ENCODE peak calls at places on chromosomes 5 and 9, in seven cellular contexts. Q is stimulated activated CD4-positive, alpha-beta T cell treated with anti-CD3 and anti-CD28 coated beads, Interleukin-1b, Interleukin-23, amount 100 ng/mL, for 48 hours; K is testis; H is naive B cell; P is activated T-cell treated with anti-CD3 and anti-CD28 coated beads for 24 hours; R is BE2C; C is coronary artery. Y is an unnamed sample.

GRCh38 chr5:177503351-177504085 is 6.1 kb downstream of the DOK3 start:
- DNase-seq in K (no peak), H (no peak), R (no peak), C (no peak), P (no peak), Q (no peak), Y (no peak)

GRCh38 chr9:82412586-82412985 is 424.0 kb downstream of the SPATA31D1 start:
- DNase-seq in K (no peak), C (no peak), R (no peak), P (no peak), Q (no peak), H (no peak), Y (no peak)

GRCh38 chr5:149356391-149356790 is 1.5 kb upstream of the PCYOX1L start:
- DNase-seq in Q (peak), R (no peak), P (no peak), C (no peak), K (no peak), H (no peak), Y (no peak)

GRCh38 chr9:19161257-19162025 is 34.1 kb upstream of the PLIN2 start:
- DNase-seq in H (no peak), C (no peak), Q (peak), K (peak), P (peak), R (no peak), Y (peak)

GRCh38 chr5:96703384-96703910 is 41.3 kb downstream of the CAST start:
- DNase-seq in P (peak), H (peak), K (no peak), Q (peak), C (no peak), R (no peak), Y (no peak)

GRCh38 chr9:130740218-130741023 is 46.8 kb downstream of the EXOSC2 start:
- DNase-seq in R (no peak), Q (no peak), C (no peak), H (no peak), K (no peak), P (no peak), Y (no peak)

GRCh38 chr5:17709011-17709710 is 74.9 kb downstream of the TAF11L14 start:
- DNase-seq in K (no peak), P (no peak), H (no peak), C (no peak), R (no peak), Q (no peak), Y (no peak)

GRCh38 chr5:14700478-14701436 is 36.2 kb downstream of the OTULIN start:
- DNase-seq in C (no peak), R (no peak), K (peak), H (no peak), Q (no peak), P (no peak), Y (no peak)

GRCh38 chr5:153476767-153477166 is 13.7 kb upstream of the GRIA1 start:
- DNase-seq in H (no peak), Q (no peak), K (no peak), C (no peak), P (no peak), R (no peak), Y (no peak)